ENCODE peak calls at places on chromosomes 3 and 15, in four cellular contexts. J, U, Y and Q are unnamed samples. For H3K9me3, the result is how much of the 10 kb centered on the place peaks cover.

GRCh38 chr15:43824302-43825246 is at the start of gene MFAP1:
- DNase-seq in J (peak), U (peak), Y (peak), Q (peak)

GRCh38 chr3:184574552-184575430 is 13.2 kb downstream of the EPHB3 start:
- DNase-seq in J (no peak), U (no peak), Y (no peak), Q (no peak)

GRCh38 chr3:172061724-172062184 is 22.4 kb downstream of the FNDC3B start:
- DNase-seq in J (peak), U (no peak), Y (no peak), Q (peak)

GRCh38 chr15:51681303-51681963 is at the start of gene SCG3:
- DNase-seq in J (peak), U (peak), Y (peak), Q (peak)

GRCh38 chr15:77637851-77638402 is 5.2 kb upstream of the LINGO1 start:
- DNase-seq in J (no peak), U (no peak), Y (no peak), Q (no peak)

GRCh38 chr15:25850154-25851111 is 12.7 kb downstream of the ATP10A start:
- DNase-seq in J (peak), U (peak), Y (peak), Q (peak)

GRCh38 chr3:42504334-42505202 is 2.1 kb downstream of the VIPR1 start:
- DNase-seq in J (no peak), U (peak), Y (no peak), Q (no peak)

GRCh38 chr15:101702077-101702476 is 22.2 kb downstream of the TARS3 start:
- DNase-seq in J (no peak), U (no peak), Y (no peak), Q (no peak)

GRCh38 chr15:69414702-69415161 is 583 bp downstream of the KIF23 start:
- DNase-seq in J (peak), U (no peak), Y (peak), Q (no peak)

GRCh38 chr15:31360843-31361763 is 34.5 kb downstream of the KLF13 start:
- DNase-seq in J (no peak), U (peak), Y (no peak), Q (no peak)

GRCh38 chr15:70765504-70766281 is 2.3 kb upstream of the UACA start:
- DNase-seq in J (peak), U (no peak), Y (no peak), Q (no peak)

DNA sequence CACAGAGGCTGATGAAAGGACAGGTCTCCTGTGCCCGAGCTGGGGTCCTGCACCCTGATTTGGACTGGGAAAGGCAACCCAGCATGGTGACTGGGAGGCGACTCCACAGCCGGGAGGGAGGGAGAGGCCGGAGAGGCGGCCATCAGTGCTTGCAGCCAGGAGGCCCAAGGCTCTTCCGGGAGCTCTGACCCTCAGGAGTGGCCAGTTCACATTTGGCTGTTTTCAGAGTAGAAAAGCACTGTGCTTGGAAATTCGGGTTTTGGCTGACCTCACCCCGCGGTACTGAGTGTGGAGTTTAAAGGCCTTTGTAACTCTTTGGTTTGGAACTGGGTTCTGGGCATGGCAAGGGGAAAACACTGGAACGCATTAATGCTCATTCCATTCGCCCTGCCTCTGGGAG is 31.9 kb downstream of the SMAD6 start:
- DNase-seq in J (no peak), U (no peak), Y (peak), Q (no peak)
- H3K9me3 ChIP-seq in J (under half), U (under half), Y (under half), Q (under half)

GRCh38 chr15:58484794-58485600 is 53.2 kb downstream of the LIPC start:
- DNase-seq in J (no peak), U (no peak), Y (no peak), Q (no peak)

GRCh38 chr15:58487041-58487723 is 55.4 kb downstream of the LIPC start:
- DNase-seq in J (no peak), U (no peak), Y (no peak), Q (no peak)

GRCh38 chr15:58487724-58488120 is 55.9 kb downstream of the LIPC start:
- DNase-seq in J (no peak), U (no peak), Y (no peak), Q (no peak)

GRCh38 chr15:58486564-58486963 is 54.8 kb downstream of the LIPC start:
- DNase-seq in J (no peak), U (no peak), Y (no peak), Q (no peak)

DNA sequence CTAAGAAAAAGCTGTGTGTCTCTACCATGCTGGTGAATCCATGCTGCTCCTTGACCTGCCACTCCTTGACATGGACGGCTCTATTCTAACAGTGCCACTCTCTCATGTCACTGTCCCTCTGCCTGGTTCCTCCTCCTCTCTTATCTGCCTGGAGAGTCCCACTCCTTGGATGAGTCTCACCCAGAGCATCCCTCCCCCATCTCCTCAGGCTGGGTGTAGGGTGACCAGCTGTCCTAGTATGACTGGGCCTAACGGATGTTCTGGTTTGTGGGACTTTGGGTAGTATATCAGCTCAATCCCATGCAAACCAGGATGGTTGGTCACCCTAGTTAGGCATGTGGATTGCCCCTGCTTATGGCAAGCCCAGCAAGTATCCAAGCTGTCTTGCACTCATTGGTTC is 54.3 kb downstream of the LIPC start:
- DNase-seq in J (no peak), U (no peak), Y (no peak), Q (no peak)
- TF ChIP-seq POLR2A in J (no peak), U (no peak), Y (no peak), Q (no peak)

GRCh38 chr15:58748787-58749531 is 548 bp downstream of the ADAM10 start:
- DNase-seq in J (no peak), U (peak), Y (peak), Q (peak)
- H3K9me3 ChIP-seq in J (under half), U (under half), Y (under half), Q (under half)

GRCh38 chr3:152334761-152335160 is 66.0 kb downstream of the MBNL1 start:
- DNase-seq in J (no peak), U (no peak), Y (no peak), Q (no peak)
- TF ChIP-seq POLR2A in J (no peak), U (no peak), Y (no peak), Q (no peak)

GRCh38 chr15:99545605-99546004 is 20.2 kb upstream of the MEF2A start:
- DNase-seq in J (no peak), U (no peak), Y (no peak), Q (no peak)

GRCh38 chr15:99546436-99547100 is 19.2 kb upstream of the MEF2A start:
- DNase-seq in J (no peak), U (no peak), Y (no peak), Q (no peak)

GRCh38 chr15:99547474-99547873 is 18.3 kb upstream of the MEF2A start:
- DNase-seq in J (no peak), U (no peak), Y (no peak), Q (no peak)

GRCh38 chr15:99552111-99552510 is 13.7 kb upstream of the MEF2A start:
- DNase-seq in J (no peak), U (no peak), Y (no peak), Q (no peak)

DNA sequence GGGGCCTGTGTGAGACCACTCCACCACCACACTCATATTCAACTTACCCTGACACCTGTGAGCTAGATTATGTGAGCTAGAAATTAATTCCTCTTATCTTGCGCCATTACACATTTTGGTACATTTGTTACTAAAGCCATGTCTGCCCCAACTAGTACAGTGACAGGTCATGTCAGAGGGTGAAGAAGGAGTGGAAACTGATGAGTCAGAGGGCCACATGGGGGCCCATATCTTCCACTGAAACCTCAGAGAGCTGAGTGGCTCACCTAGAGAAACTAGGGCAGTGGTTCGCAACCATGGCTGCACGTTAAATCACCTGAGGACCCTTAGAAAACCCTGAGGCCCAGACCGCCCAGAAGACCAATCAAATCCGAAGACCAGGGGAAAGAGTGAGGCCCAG is 15.7 kb upstream of the MEF2A start:
- DNase-seq in J (no peak), U (no peak), Y (no peak), Q (no peak)
- H3K9me3 ChIP-seq in J (under half), U (under half), Y (under half), Q (under half)

GRCh38 chr3:14947105-14947885 is at the start of gene NR2C2:
- DNase-seq in J (peak), U (peak), Y (peak), Q (peak)
- TF ChIP-seq POLR2A in J (peak), U (no peak), Y (peak), Q (peak)